ENCODE peak calls at places on chromosomes 5 and 9, in eight cellular contexts. N, Z, H, W, B, M, S and J are unnamed samples.
A peak's percentile ranks its signal among the peaks of the same experiment; 100 is the strongest.

GRCh38 chr9:133278161-133279131 is 3.4 kb upstream of the ABO start:
- DNase-seq in Z (no peak), N (no peak), B (no peak), H (no peak), W (no peak), M (no peak), S (no peak), J (no peak)

GRCh38 chr5:135089912-135090311 is 55.9 kb upstream of the PITX1 start:
- DNase-seq in N (peak; percentile 13), B (no peak), Z (no peak), W (no peak), S (no peak), M (no peak), H (no peak), J (no peak)

GRCh38 chr5:91332267-91333044 is 50.7 kb downstream of the ARRDC3 start:
- DNase-seq in S (peak; percentile 72), B (no peak), N (no peak), Z (peak; percentile 83), W (no peak), M (peak; percentile 60), H (peak; percentile 68), J (peak; percentile 8)

GRCh38 chr5:33166522-33166921 is 274.2 kb upstream of the TARS1 start:
- DNase-seq in H (no peak), W (no peak), M (no peak), B (no peak), Z (no peak), S (no peak), N (no peak), J (no peak)

GRCh38 chr5:153753645-153754432 is 263.4 kb downstream of the GRIA1 start:
- DNase-seq in W (no peak), M (no peak), Z (peak; percentile 16), H (no peak), B (no peak), N (no peak), S (peak; percentile 29), J (no peak)

GRCh38 chr9:121556580-121556979 is 56.9 kb upstream of the GGTA1 start:
- DNase-seq in M (no peak), B (no peak), N (peak; percentile 79), S (peak; percentile 30), H (peak; percentile 97), W (no peak), Z (peak; percentile 88), J (peak; percentile 94)

GRCh38 chr9:131709741-131710499 is 30.0 kb downstream of the RAPGEF1 start:
- DNase-seq in M (no peak), N (no peak), B (no peak), S (peak; percentile 96), Z (peak; percentile 53), W (no peak), H (peak; percentile 50), J (no peak)

GRCh38 chr5:149005077-149005892 is 57.6 kb downstream of the SH3TC2 start:
- DNase-seq in H (peak; percentile 49), N (no peak), W (no peak), Z (peak; percentile 93), B (no peak), M (no peak), S (peak; percentile 8), J (no peak)

GRCh38 chr5:164191240-164191639 is 685.8 kb downstream of the MAT2B start:
- DNase-seq in M (no peak), S (no peak), Z (peak; percentile 38), W (no peak), B (no peak), H (peak; percentile 67), N (no peak), J (peak; percentile 87)

GRCh38 chr5:127697894-127698600 is 5.1 kb upstream of the CCDC192 start:
- DNase-seq in B (no peak), M (no peak), N (no peak), H (peak; percentile 18), S (peak; percentile 35), W (no peak), Z (peak; percentile 36), J (peak; percentile 57)

GRCh38 chr5:62606878-62607277 is 28.3 kb downstream of the LRRC70 start:
- DNase-seq in M (no peak), W (no peak), H (peak; percentile 85), B (no peak), N (no peak), Z (no peak), S (peak; percentile 42), J (no peak)

GRCh38 chr5:157371655-157372471 is 88.2 kb upstream of the NIPAL4 start:
- DNase-seq in H (no peak), N (no peak), Z (peak; percentile 62), B (no peak), M (no peak), W (no peak), S (no peak), J (no peak)

GRCh38 chr9:90099262-90099982 is 494.6 kb downstream of the GADD45G start:
- DNase-seq in Z (no peak), B (no peak), M (no peak), N (no peak), W (no peak), H (peak; percentile 44), S (peak; percentile 41), J (no peak)

GRCh38 chr5:56026863-56027300 is 32.1 kb upstream of the IL6ST start:
- DNase-seq in S (peak; percentile 93), H (peak; percentile 86), M (no peak), N (no peak), Z (peak; percentile 90), B (no peak), W (no peak), J (no peak)

GRCh38 chr5:66967102-66967501 is 229.5 kb downstream of the CD180 start:
- DNase-seq in S (no peak), B (no peak), N (no peak), Z (peak; percentile 74), W (no peak), H (peak; percentile 78), M (no peak), J (peak; percentile 30)

GRCh38 chr5:66959668-66960067 is 236.9 kb downstream of the CD180 start:
- DNase-seq in N (no peak), B (no peak), M (no peak), H (no peak), S (no peak), Z (peak; percentile 64), W (no peak), J (no peak)

GRCh38 chr5:66966439-66966838 is 230.2 kb downstream of the CD180 start:
- DNase-seq in W (no peak), Z (no peak), H (no peak), S (no peak), N (no peak), M (no peak), B (no peak), J (no peak)

GRCh38 chr5:66960373-66961137 is 236.0 kb downstream of the CD180 start:
- DNase-seq in M (no peak), H (peak; percentile 46), W (no peak), Z (peak; percentile 61), B (no peak), N (no peak), S (no peak), J (no peak)

GRCh38 chr5:66963559-66963971 is 233.0 kb downstream of the CD180 start:
- DNase-seq in H (peak; percentile 38), Z (peak; percentile 77), B (peak; percentile 39), W (no peak), M (no peak), N (no peak), S (peak; percentile 96), J (no peak)
- H3K4me3 ChIP-seq in H (peak overlapping the region; percentile 6), Z (no peak overlapping the region), B (no peak overlapping the region), W (no peak overlapping the region), M (no peak overlapping the region), N (no peak overlapping the region), S (no peak overlapping the region), J (no peak overlapping the region)

GRCh38 chr9:110126457-110126856 is 81.5 kb downstream of the C9orf152 start:
- DNase-seq in S (no peak), B (no peak), N (no peak), M (no peak), Z (no peak), W (no peak), H (peak; percentile 51), J (no peak)
- H3K4me3 ChIP-seq in S (no peak overlapping the region), B (no peak overlapping the region), N (peak overlapping the region; percentile 49), M (no peak overlapping the region), Z (no peak overlapping the region), W (peak overlapping the region; percentile 59), H (peak overlapping the region; percentile 16), J (no peak overlapping the region)

DNA sequence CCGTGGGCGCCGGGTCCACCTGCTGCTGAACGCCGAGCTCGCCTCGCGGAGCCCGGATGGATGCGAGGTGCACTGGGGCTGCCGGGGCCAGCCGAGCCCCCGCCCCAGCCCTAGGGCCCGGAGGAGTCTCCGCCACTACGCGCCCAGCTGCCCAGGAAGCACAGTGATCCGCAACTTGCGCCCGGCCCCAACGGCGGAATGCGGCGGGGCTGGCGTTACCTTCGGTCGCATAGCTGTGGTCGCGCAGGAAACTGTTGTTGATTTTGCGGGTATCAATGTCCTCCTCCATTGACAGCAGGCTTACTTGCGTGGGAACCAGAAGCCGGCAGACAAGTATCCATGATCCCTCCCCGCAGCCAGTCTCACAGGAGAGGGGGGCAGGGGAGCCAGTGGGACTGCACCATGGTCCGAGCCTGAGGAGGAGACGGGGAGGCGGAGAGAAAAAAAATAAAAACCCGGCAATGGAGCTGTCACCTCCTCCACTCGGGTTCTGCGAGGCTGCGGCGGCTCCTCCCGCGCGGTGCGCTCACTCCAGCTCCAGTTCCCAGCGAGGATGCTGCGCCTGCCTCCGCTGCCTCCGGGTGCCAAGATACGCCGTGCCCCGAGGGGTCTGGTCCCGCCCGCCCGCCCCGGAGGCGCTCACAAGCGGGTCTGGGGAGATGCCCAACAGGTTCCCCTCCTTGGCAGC is 630 bp downstream of the PPP2R2B start:
- DNase-seq in Z (peak; percentile 0), M (no peak), N (peak; percentile 69), W (peak; percentile 68), B (no peak), S (peak; percentile 28), H (peak; percentile 9), J (peak; percentile 43)
- H3K4me3 ChIP-seq in Z (peak overlapping the region; percentile 38), M (no peak overlapping the region), N (peak overlapping the region; percentile 94), W (peak overlapping the region; percentile 59), B (peak overlapping the region; percentile 89), S (peak overlapping the region; percentile 75), H (peak overlapping the region; percentile 76), J (peak overlapping the region; percentile 54)

GRCh38 chr9:88989961-88990570 is 1.2 kb upstream of the S1PR3 start:
- DNase-seq in B (no peak), M (no peak), W (no peak), N (peak; percentile 54), H (no peak), Z (no peak), S (peak; percentile 56), J (no peak)
- H3K4me3 ChIP-seq in B (no peak overlapping the region), M (no peak overlapping the region), W (no peak overlapping the region), N (no peak overlapping the region), H (peak overlapping the region; percentile 74), Z (no peak overlapping the region), S (no peak overlapping the region), J (no peak overlapping the region)

DNA sequence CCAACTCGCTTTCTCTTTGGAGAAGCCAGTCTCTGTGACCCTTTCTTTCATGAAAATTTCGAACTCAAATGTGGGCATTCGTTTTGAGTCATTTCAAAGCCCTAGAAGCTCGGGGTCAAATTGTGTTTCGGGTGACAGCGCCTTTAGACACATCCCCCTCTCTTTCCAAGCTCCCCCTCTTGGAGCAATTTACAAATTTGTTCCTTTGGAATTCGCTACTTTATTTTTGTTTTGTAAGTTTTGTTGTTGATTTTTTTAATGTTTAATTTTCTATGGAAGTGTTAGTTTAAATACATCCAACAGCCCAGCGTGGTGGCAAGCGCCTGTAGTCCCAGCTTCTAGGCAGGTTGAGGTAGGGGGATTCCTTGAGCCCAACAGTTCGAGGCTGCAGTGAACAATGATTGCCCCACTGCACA is 4.6 kb upstream of the BARX1 start:
- DNase-seq in M (no peak), H (no peak), W (no peak), S (no peak), Z (no peak), B (no peak), N (no peak), J (no peak)
- H3K4me3 ChIP-seq in M (no peak overlapping the region), H (no peak overlapping the region), W (no peak overlapping the region), S (no peak overlapping the region), Z (no peak overlapping the region), B (no peak overlapping the region), N (no peak overlapping the region), J (no peak overlapping the region)